ENCODE peak calls at places on chromosomes 5 and 9, in four cellular contexts. One of them, this sample, is unnamed.

GRCh38 chr5:82045526-82046267 is 73.9 kb downstream of the ATG10 start:
- DNase-seq in lower lobe of right lung: no peak
- DNase-seq in AG10803: peak
- DNase-seq in BJ: peak
- DNase-seq in this sample: peak

GRCh38 chr9:29475471-29475870 is 1902.2 kb upstream of the C9orf72 start:
- DNase-seq in lower lobe of right lung: no peak
- DNase-seq in BJ: no peak
- DNase-seq in AG10803: no peak
- DNase-seq in this sample: peak

GRCh38 chr9:76194896-76195295 is 199.3 kb downstream of the RFK start:
- DNase-seq in BJ: no peak
- DNase-seq in lower lobe of right lung: no peak
- DNase-seq in AG10803: peak
- DNase-seq in this sample: no peak

GRCh38 chr9:13279284-13280162 is at the start of gene MPDZ:
- DNase-seq in AG10803: peak
- DNase-seq in lower lobe of right lung: peak
- DNase-seq in BJ: no peak
- DNase-seq in this sample: peak

GRCh38 chr9:38001430-38001829 is 67.6 kb downstream of the SHB start:
- DNase-seq in AG10803: no peak
- DNase-seq in lower lobe of right lung: no peak
- DNase-seq in BJ: no peak
- DNase-seq in this sample: no peak

GRCh38 chr5:161190778-161191177 is 338.8 kb upstream of the ATP10B start:
- DNase-seq in lower lobe of right lung: no peak
- DNase-seq in AG10803: no peak
- DNase-seq in BJ: no peak
- DNase-seq in this sample: no peak

GRCh38 chr9:109600142-109600541 is 102.0 kb upstream of the PTPN3 start:
- DNase-seq in lower lobe of right lung: no peak
- DNase-seq in AG10803: peak
- DNase-seq in BJ: peak
- DNase-seq in this sample: peak

GRCh38 chr5:123610665-123611406 is 98.9 kb downstream of the CSNK1G3 start:
- DNase-seq in lower lobe of right lung: no peak
- DNase-seq in AG10803: peak
- DNase-seq in BJ: peak
- DNase-seq in this sample: peak

GRCh38 chr9:4289411-4290380 is 10.2 kb downstream of the GLIS3 start:
- DNase-seq in BJ: no peak
- DNase-seq in lower lobe of right lung: no peak
- DNase-seq in AG10803: no peak
- DNase-seq in this sample: no peak

GRCh38 chr5:122845253-122846050 is at the start of gene SNX24:
- DNase-seq in BJ: no peak
- DNase-seq in AG10803: peak
- DNase-seq in lower lobe of right lung: peak
- DNase-seq in this sample: peak

GRCh38 chr9:105254226-105254625 is 9.8 kb downstream of the SLC44A1 start:
- DNase-seq in lower lobe of right lung: no peak
- DNase-seq in AG10803: no peak
- DNase-seq in BJ: no peak
- DNase-seq in this sample: no peak

GRCh38 chr9:86965627-86966395 is 18.5 kb upstream of the GAS1 start:
- DNase-seq in AG10803: peak
- DNase-seq in lower lobe of right lung: no peak
- DNase-seq in BJ: no peak
- DNase-seq in this sample: peak

GRCh38 chr9:125513634-125514413 is 193.2 kb downstream of the MAPKAP1 start:
- DNase-seq in lower lobe of right lung: peak
- DNase-seq in BJ: no peak
- DNase-seq in AG10803: peak
- DNase-seq in this sample: peak

GRCh38 chr5:31251032-31251431 is 57.5 kb downstream of the CDH6 start:
- DNase-seq in BJ: no peak
- DNase-seq in AG10803: no peak
- DNase-seq in lower lobe of right lung: no peak
- DNase-seq in this sample: no peak

GRCh38 chr5:150553911-150554310 is 46.0 kb downstream of the NDST1 start:
- DNase-seq in BJ: no peak
- DNase-seq in AG10803: no peak
- DNase-seq in lower lobe of right lung: no peak
- DNase-seq in this sample: no peak

GRCh38 chr5:36688722-36689121 is 82.3 kb downstream of the SLC1A3 start:
- DNase-seq in BJ: no peak
- DNase-seq in AG10803: no peak
- DNase-seq in lower lobe of right lung: no peak
- DNase-seq in this sample: no peak

GRCh38 chr5:180909782-180910181 is 10.8 kb downstream of the BTNL8 start:
- DNase-seq in lower lobe of right lung: no peak
- DNase-seq in AG10803: no peak
- DNase-seq in BJ: no peak
- DNase-seq in this sample: no peak

GRCh38 chr9:136996361-136997281 is at the start of gene CLIC3:
- DNase-seq in BJ: no peak
- DNase-seq in lower lobe of right lung: peak
- DNase-seq in AG10803: peak
- DNase-seq in this sample: peak

GRCh38 chr9:591292-591691 is 250.2 kb upstream of the DMRT1 start:
- DNase-seq in lower lobe of right lung: peak
- DNase-seq in BJ: no peak
- DNase-seq in AG10803: no peak
- DNase-seq in this sample: peak

GRCh38 chr5:57692582-57693487 is 210.2 kb upstream of the ACTBL2 start:
- DNase-seq in BJ: peak
- DNase-seq in lower lobe of right lung: peak
- DNase-seq in AG10803: peak
- DNase-seq in this sample: peak

GRCh38 chr5:56838409-56839039 is 23.2 kb downstream of the MAP3K1 start:
- DNase-seq in AG10803: peak
- DNase-seq in BJ: peak
- DNase-seq in lower lobe of right lung: no peak
- DNase-seq in this sample: peak

GRCh38 chr9:249025-249424 is 34.4 kb downstream of the DOCK8 start:
- DNase-seq in AG10803: no peak
- DNase-seq in lower lobe of right lung: no peak
- DNase-seq in BJ: no peak
- DNase-seq in this sample: no peak

GRCh38 chr5:80069251-80069650 is 34.1 kb downstream of the THBS4 start:
- DNase-seq in lower lobe of right lung: no peak
- DNase-seq in BJ: no peak
- DNase-seq in AG10803: peak
- DNase-seq in this sample: no peak

GRCh38 chr9:134136117-134136996 is 475 bp downstream of the WDR5 start:
- DNase-seq in BJ: no peak
- DNase-seq in lower lobe of right lung: no peak
- DNase-seq in AG10803: no peak
- DNase-seq in this sample: peak

GRCh38 chr5:139342423-139342723 is 719 bp downstream of the PAIP2 start:
- DNase-seq in BJ: no peak
- DNase-seq in lower lobe of right lung: no peak
- DNase-seq in AG10803: no peak
- DNase-seq in this sample: no peak

GRCh38 chr9:32590898-32591297 is 17.9 kb upstream of the NDUFB6 start:
- DNase-seq in lower lobe of right lung: no peak
- DNase-seq in AG10803: no peak
- DNase-seq in BJ: no peak
- DNase-seq in this sample: no peak

GRCh38 chr5:38853753-38854470 is 8.1 kb downstream of the OSMR start:
- DNase-seq in AG10803: peak
- DNase-seq in lower lobe of right lung: no peak
- DNase-seq in BJ: peak
- DNase-seq in this sample: peak

GRCh38 chr5:133610489-133611356 is 1.6 kb downstream of the FSTL4 start:
- DNase-seq in AG10803: peak
- DNase-seq in BJ: no peak
- DNase-seq in lower lobe of right lung: peak
- DNase-seq in this sample: no peak

GRCh38 chr9:131954299-131954698 is 125.4 kb downstream of the MED27 start:
- DNase-seq in lower lobe of right lung: no peak
- DNase-seq in AG10803: no peak
- DNase-seq in BJ: no peak
- DNase-seq in this sample: no peak

GRCh38 chr9:99803694-99804093 is 18.0 kb upstream of the NR4A3 start:
- DNase-seq in BJ: no peak
- DNase-seq in lower lobe of right lung: no peak
- DNase-seq in AG10803: no peak
- DNase-seq in this sample: no peak

GRCh38 chr9:137191691-137192447 is 3.4 kb downstream of the SSNA1 start:
- DNase-seq in lower lobe of right lung: no peak
- DNase-seq in BJ: no peak
- DNase-seq in AG10803: no peak
- DNase-seq in this sample: no peak

DNA sequence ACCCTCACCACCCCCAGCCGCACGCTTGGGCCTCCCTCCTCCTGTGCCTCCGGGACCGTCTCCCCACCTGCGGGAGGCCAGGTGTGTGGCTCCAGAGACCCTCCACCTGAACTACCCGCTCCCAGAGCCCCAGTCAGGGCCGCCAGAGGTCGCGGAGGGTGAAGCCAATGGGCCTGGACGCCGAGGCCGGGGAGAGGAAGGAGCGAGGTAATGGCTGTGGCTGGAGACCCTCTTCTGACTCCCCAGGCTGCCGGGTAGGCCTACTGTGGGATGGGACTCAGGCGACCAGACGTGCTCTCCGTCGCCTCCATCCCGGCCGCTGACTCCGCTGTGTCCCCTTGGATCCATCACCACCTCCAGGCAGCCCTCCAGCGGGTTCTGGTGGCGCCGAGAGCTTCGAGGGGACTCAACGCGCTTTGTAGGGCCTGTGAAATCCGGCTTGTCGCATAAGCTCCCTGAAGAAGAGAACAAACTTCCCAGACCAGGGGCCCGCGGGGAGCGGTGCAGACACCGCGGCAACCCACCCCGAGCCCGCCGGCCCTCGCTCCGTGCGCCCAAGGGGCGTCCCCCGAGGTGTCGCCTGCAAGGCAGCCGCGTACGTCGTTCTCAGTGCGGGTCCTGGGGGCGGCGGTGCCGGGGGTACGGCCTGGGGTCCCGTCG is 12.6 kb downstream of the IRX2 start:
- DNase-seq in AG10803: no peak
- DNase-seq in lower lobe of right lung: no peak
- DNase-seq in BJ: no peak
- DNase-seq in this sample: no peak
- H3K4me3 ChIP-seq in AG10803: peak
- H3K4me3 ChIP-seq in lower lobe of right lung: peak
- H3K4me3 ChIP-seq in BJ: peak
- H3K4me3 ChIP-seq in this sample: peak

DNA sequence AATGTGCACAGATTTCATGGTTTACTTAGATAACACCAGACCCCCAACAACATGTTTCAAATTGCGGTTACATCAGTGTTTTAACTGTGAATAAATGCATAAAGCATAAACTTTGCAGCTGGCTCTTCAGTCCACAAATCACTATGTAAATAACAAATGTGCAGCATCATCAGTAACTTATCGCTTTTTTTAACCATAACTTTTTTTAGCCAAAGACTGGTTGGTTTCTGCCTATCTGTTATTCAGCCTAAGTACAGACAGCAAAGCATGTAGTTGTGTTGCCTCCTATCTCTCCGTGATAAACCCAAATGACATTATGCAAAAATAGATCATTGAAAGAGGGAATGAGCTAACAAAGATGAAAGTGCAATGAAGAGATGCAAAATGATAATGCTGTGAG is 108.7 kb downstream of the PDE8B start:
- DNase-seq in lower lobe of right lung: no peak
- DNase-seq in AG10803: no peak
- DNase-seq in BJ: no peak
- DNase-seq in this sample: no peak
- H3K4me3 ChIP-seq in lower lobe of right lung: no peak
- H3K4me3 ChIP-seq in AG10803: no peak
- H3K4me3 ChIP-seq in BJ: no peak
- H3K4me3 ChIP-seq in this sample: no peak

DNA sequence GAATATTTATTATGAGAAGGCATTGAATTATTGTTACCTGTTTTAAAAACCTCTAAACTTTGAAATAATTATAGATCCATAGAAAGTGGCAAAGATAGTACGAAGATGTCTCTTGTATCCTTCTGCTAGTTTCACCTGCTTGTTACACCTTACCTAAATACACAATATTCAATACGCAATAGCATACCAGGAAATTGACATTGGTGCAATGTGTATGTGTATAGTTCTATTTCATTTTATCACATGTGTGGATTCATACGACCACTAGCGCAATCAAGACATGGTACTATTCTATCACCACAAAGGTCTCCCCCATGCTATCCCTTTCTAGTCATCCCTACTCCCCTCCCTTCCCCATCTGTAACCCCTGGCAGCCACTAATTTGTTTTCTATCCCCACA is 8.5 kb upstream of the OR2S2 start:
- DNase-seq in AG10803: no peak
- DNase-seq in lower lobe of right lung: no peak
- DNase-seq in BJ: no peak
- DNase-seq in this sample: no peak
- H3K4me3 ChIP-seq in AG10803: no peak
- H3K4me3 ChIP-seq in lower lobe of right lung: no peak
- H3K4me3 ChIP-seq in BJ: no peak
- H3K4me3 ChIP-seq in this sample: no peak

DNA sequence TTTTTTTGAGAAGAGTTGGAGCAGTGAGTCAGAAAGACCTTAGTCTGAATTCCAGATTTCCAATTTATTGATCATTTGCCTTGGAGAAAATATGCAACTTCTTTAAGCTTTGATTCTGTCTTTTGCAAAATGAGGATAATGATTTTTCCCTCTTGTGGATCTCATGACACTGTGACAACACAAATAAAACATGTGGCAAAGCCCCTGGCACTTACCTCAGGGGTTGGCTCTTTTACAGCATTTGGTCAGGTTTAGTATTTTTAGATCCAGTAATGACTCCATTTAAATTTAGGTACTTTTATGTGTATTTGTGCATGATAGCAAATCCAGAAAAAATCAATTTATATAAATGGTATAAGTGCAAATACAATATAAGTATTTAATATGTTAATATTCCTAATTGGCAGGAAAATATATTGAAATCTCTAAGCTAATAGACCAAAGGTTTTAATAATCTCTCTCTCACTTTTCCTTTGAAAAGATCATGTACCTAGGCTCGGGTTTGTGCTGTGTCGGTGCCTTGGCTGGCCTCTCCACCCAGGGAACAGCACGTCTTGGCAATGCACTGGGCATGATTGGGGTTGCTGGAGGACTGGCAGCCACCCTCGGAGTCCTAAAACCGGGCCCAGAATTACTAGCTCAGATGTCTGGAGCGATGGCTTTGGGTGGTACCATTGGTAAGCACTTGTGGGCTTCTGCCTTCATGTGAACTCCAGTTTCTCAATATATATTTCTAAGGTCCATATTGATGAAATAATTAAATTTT is 49.7 kb downstream of the NNT start:
- DNase-seq in BJ: no peak
- DNase-seq in AG10803: no peak
- DNase-seq in lower lobe of right lung: no peak
- DNase-seq in this sample: no peak
- H3K4me3 ChIP-seq in BJ: no peak
- H3K4me3 ChIP-seq in AG10803: no peak
- H3K4me3 ChIP-seq in lower lobe of right lung: no peak
- H3K4me3 ChIP-seq in this sample: no peak

This sample was measured in fibroblast of the aortic adventitia.